ENCODE peak calls at places on chromosomes 3 and 15, in four cellular contexts. J is HepG2, B is GM12878, N is K562. U is an unnamed sample.

GRCh38 chr3:34212671-34213070 is 414.2 kb downstream of the PDCD6IP start:
- DNase-seq in J (no peak), N (no peak), B (no peak), U (no peak)

GRCh38 chr15:57752426-57752825 is 45.9 kb downstream of the POLR2M start:
- DNase-seq in N (no peak), J (no peak), B (no peak), U (no peak)

GRCh38 chr3:13348671-13349396 is 71.3 kb downstream of the NUP210 start:
- DNase-seq in J (no peak), B (no peak), N (no peak), U (no peak)

GRCh38 chr15:82936966-82937647 is 15.4 kb downstream of the HOMER2 start:
- DNase-seq in J (peak), N (no peak), B (no peak), U (no peak)

GRCh38 chr3:121748638-121749275 is 784 bp downstream of the GOLGB1 start:
- DNase-seq in N (no peak), J (peak), B (no peak), U (peak)

GRCh38 chr3:139481116-139481515 is 4.8 kb upstream of the RBP2 start:
- DNase-seq in B (no peak), J (no peak), N (no peak), U (no peak)

GRCh38 chr3:61066800-61067199 is 184.5 kb downstream of the FHIT start:
- DNase-seq in B (no peak), J (no peak), N (no peak), U (no peak)

GRCh38 chr3:177813322-177813721 is 616.0 kb upstream of the TBL1XR1 start:
- DNase-seq in N (no peak), J (peak), B (no peak), U (no peak)

GRCh38 chr3:10310578-10310977 is 10.3 kb downstream of the SEC13 start:
- DNase-seq in J (no peak), B (no peak), N (no peak), U (no peak)

DNA sequence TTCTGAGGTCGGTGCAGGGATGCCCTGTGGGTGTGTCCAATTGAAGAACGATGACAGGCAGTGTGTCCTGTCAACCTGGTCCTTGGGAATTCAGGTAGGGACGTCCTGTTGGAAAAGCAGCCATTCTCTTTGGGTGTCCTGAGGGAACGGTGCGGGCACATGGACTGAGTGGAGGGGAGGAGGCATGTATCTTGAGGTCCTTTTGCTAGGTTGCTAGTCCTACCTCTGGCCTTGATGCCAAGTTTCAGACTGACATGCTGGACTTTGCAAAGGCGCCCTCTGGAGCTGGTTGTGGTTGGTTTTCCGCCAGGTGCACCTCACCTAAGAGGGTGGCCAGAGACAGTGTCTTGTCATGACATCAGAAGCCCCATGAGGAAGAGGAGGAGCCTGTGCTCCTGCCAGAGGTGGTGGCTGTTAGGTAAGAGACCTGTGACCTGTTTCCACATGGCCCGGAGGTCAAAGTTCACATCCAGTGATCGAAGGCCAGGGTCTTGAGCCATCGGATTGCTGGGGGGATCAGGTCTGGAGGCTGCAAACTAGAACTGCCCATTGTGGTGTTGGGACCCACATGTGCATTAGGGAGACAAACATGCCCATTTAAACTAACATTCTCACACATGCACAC is 106.3 kb downstream of the SNRPN start:
- DNase-seq in N (no peak), B (no peak), J (no peak), U (no peak)
- TF ChIP-seq FOXK2 in N (no peak), B (no peak), J (no peak), U (no peak)

GRCh38 chr15:67865766-67866165 is 25.9 kb upstream of the RNU6-1 start:
- DNase-seq in N (no peak), J (no peak), B (no peak), U (no peak)

GRCh38 chr15:67865331-67865730 is 25.5 kb upstream of the RNU6-1 start:
- DNase-seq in J (no peak), B (no peak), N (no peak), U (no peak)

GRCh38 chr15:67861983-67862382 is 22.1 kb upstream of the RNU6-1 start:
- DNase-seq in J (no peak), N (no peak), B (no peak), U (no peak)

GRCh38 chr15:67862771-67863441 is 23.1 kb upstream of the RNU6-1 start:
- DNase-seq in B (peak), N (no peak), J (no peak), U (no peak)

GRCh38 chr15:67863442-67863987 is 23.7 kb upstream of the RNU6-1 start:
- DNase-seq in J (peak), B (peak), N (peak), U (peak)
- TF ChIP-seq SP1 in J (no peak), B (no peak), N (peak), U (no peak)

GRCh38 chr15:72824112-72824511 is 40.6 kb upstream of the ADPGK start:
- DNase-seq in B (no peak), N (no peak), J (no peak), U (no peak)

GRCh38 chr15:72824781-72825180 is 41.2 kb upstream of the ADPGK start:
- DNase-seq in B (no peak), J (no peak), N (no peak), U (no peak)

GRCh38 chr15:72827216-72827615 is 43.7 kb upstream of the ADPGK start:
- DNase-seq in J (no peak), B (no peak), N (no peak), U (no peak)

GRCh38 chr15:72825831-72826230 is 42.3 kb upstream of the ADPGK start:
- DNase-seq in N (no peak), B (no peak), J (no peak), U (no peak)

GRCh38 chr15:72826611-72827010 is 43.1 kb upstream of the ADPGK start:
- DNase-seq in N (no peak), B (no peak), J (no peak), U (no peak)
- TF ChIP-seq BHLHE40 in N (no peak), B (no peak), J (no peak), U (no peak)

DNA sequence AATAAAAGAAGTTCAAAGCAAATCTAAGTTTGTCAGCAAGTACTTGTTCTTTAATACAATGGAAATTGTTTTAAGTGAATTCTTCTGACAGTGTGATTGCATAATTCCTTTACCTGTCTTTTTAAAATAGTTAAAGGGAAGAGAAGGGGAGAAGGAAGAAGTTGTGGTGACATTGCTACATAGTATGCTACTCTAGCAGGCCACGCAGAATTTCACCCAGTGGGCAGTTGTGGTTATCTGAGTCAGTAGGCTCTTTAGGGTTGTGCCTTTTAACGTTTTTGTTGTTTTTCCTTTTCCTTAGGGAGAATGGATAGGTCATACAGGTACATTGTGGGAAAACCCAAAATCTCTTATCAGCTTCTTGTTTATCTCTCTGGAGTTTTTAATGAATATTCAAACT is 40.4 kb downstream of the KIF15 start:
- DNase-seq in N (no peak), J (no peak), B (no peak), U (no peak)
- TF ChIP-seq FOXK2 in N (no peak), J (no peak), B (no peak), U (no peak)